ENCODE peak calls at places on chromosomes 11 and 22, in ten cellular contexts. One of them, this sample, is unnamed.
A peak's percentile ranks its signal among the peaks of the same experiment; 100 is the strongest.

GRCh38 chr22:23834406-23834805 is 4.4 kb downstream of the DERL3 start:
- DNase-seq in fibroblast of lung: no peak
- DNase-seq in spleen: no peak
- DNase-seq in stomach: no peak
- DNase-seq in GM10248: no peak
- DNase-seq in B cell: no peak
- DNase-seq in body of pancreas: no peak
- DNase-seq in CD4-positive, alpha-beta T cell: no peak
- DNase-seq in DND-41: no peak
- DNase-seq in hepatocyte: no peak
- DNase-seq in this sample: no peak

GRCh38 chr11:44634401-44635281 is 69.2 kb downstream of the CD82 start:
- DNase-seq in B cell: no peak
- DNase-seq in CD4-positive, alpha-beta T cell: no peak
- DNase-seq in GM10248: peak; percentile 15
- DNase-seq in hepatocyte: peak; percentile 92
- DNase-seq in DND-41: peak; percentile 18
- DNase-seq in body of pancreas: peak; percentile 82
- DNase-seq in spleen: peak; percentile 76
- DNase-seq in stomach: peak; percentile 35
- DNase-seq in fibroblast of lung: peak; percentile 86
- DNase-seq in this sample: peak; percentile 71

GRCh38 chr22:44669725-44670027 is 32.3 kb upstream of the PRR5 start:
- DNase-seq in CD4-positive, alpha-beta T cell: no peak
- DNase-seq in DND-41: no peak
- DNase-seq in body of pancreas: no peak
- DNase-seq in stomach: no peak
- DNase-seq in B cell: no peak
- DNase-seq in hepatocyte: no peak
- DNase-seq in GM10248: no peak
- DNase-seq in fibroblast of lung: no peak
- DNase-seq in spleen: no peak
- DNase-seq in this sample: no peak

GRCh38 chr11:113048820-113049555 is 87.8 kb downstream of the NCAM1 start:
- DNase-seq in hepatocyte: no peak
- DNase-seq in stomach: no peak
- DNase-seq in fibroblast of lung: peak; percentile 54
- DNase-seq in body of pancreas: no peak
- DNase-seq in DND-41: no peak
- DNase-seq in spleen: no peak
- DNase-seq in GM10248: no peak
- DNase-seq in CD4-positive, alpha-beta T cell: no peak
- DNase-seq in B cell: no peak
- DNase-seq in this sample: peak; percentile 16

GRCh38 chr11:65424200-65425104 is 1.9 kb downstream of the NEAT1 start:
- DNase-seq in spleen: peak; percentile 87
- DNase-seq in DND-41: peak; percentile 63
- DNase-seq in CD4-positive, alpha-beta T cell: peak; percentile 62
- DNase-seq in B cell: peak; percentile 51
- DNase-seq in hepatocyte: no peak
- DNase-seq in body of pancreas: peak; percentile 56
- DNase-seq in fibroblast of lung: peak; percentile 63
- DNase-seq in GM10248: no peak
- DNase-seq in stomach: peak; percentile 55
- DNase-seq in this sample: peak; percentile 59

GRCh38 chr11:116911981-116912734 is 74.7 kb upstream of the APOA1 start:
- DNase-seq in GM10248: no peak
- DNase-seq in B cell: no peak
- DNase-seq in DND-41: no peak
- DNase-seq in body of pancreas: no peak
- DNase-seq in stomach: no peak
- DNase-seq in spleen: no peak
- DNase-seq in fibroblast of lung: no peak
- DNase-seq in hepatocyte: no peak
- DNase-seq in CD4-positive, alpha-beta T cell: no peak
- DNase-seq in this sample: peak; percentile 13

GRCh38 chr11:94768602-94769511 is 701 bp downstream of the AMOTL1 start:
- DNase-seq in B cell: peak; percentile 9
- DNase-seq in spleen: peak; percentile 84
- DNase-seq in fibroblast of lung: peak; percentile 41
- DNase-seq in stomach: peak; percentile 37
- DNase-seq in hepatocyte: peak; percentile 68
- DNase-seq in CD4-positive, alpha-beta T cell: no peak
- DNase-seq in GM10248: peak; percentile 27
- DNase-seq in DND-41: no peak
- DNase-seq in body of pancreas: peak; percentile 48
- DNase-seq in this sample: no peak

GRCh38 chr11:113555071-113555739 is 80.0 kb upstream of the DRD2 start:
- DNase-seq in hepatocyte: no peak
- DNase-seq in spleen: no peak
- DNase-seq in stomach: no peak
- DNase-seq in B cell: no peak
- DNase-seq in DND-41: no peak
- DNase-seq in body of pancreas: no peak
- DNase-seq in CD4-positive, alpha-beta T cell: no peak
- DNase-seq in GM10248: no peak
- DNase-seq in fibroblast of lung: no peak
- DNase-seq in this sample: no peak

DNA sequence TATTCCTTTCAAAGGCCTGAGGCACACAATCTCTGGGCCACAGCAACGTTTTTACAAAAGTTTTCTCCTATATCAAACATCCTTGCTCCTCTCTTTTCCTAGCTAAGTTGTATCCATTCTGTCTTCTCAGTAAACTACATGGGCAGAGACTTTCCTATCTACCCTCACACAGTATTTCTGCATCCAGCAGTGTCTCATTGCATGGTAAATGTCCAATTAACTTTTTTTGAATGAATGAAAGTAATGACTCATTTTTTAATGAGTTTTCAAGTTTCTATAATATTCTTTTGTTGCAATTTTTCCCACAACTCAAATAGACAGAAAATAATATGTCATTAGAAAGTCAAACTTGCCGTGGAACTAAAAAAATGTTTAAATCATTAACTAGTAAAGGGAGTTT is 688.6 kb downstream of the JRKL start:
- DNase-seq in DND-41: no peak
- DNase-seq in spleen: no peak
- DNase-seq in CD4-positive, alpha-beta T cell: no peak
- DNase-seq in GM10248: no peak
- DNase-seq in fibroblast of lung: no peak
- DNase-seq in hepatocyte: no peak
- DNase-seq in stomach: no peak
- DNase-seq in body of pancreas: no peak
- DNase-seq in B cell: no peak
- DNase-seq in this sample: no peak
- TF ChIP-seq CTCF in DND-41: no peak
- TF ChIP-seq CTCF in spleen: no peak
- TF ChIP-seq CTCF in CD4-positive, alpha-beta T cell: no peak
- TF ChIP-seq CTCF in GM10248: no peak
- TF ChIP-seq CTCF in fibroblast of lung: no peak
- TF ChIP-seq CTCF in hepatocyte: no peak
- TF ChIP-seq CTCF in stomach: no peak
- TF ChIP-seq CTCF in body of pancreas: no peak
- TF ChIP-seq CTCF in B cell: no peak
- TF ChIP-seq CTCF in this sample: no peak

GRCh38 chr11:3044004-3044403 is 13.2 kb downstream of the CARS1 start:
- DNase-seq in GM10248: no peak
- DNase-seq in hepatocyte: no peak
- DNase-seq in B cell: no peak
- DNase-seq in CD4-positive, alpha-beta T cell: no peak
- DNase-seq in body of pancreas: no peak
- DNase-seq in DND-41: no peak
- DNase-seq in stomach: no peak
- DNase-seq in fibroblast of lung: no peak
- DNase-seq in spleen: peak; percentile 23
- DNase-seq in this sample: peak; percentile 46

GRCh38 chr11:3044915-3045314 is 12.3 kb downstream of the CARS1 start:
- DNase-seq in spleen: no peak
- DNase-seq in hepatocyte: no peak
- DNase-seq in B cell: no peak
- DNase-seq in body of pancreas: no peak
- DNase-seq in GM10248: no peak
- DNase-seq in CD4-positive, alpha-beta T cell: no peak
- DNase-seq in DND-41: no peak
- DNase-seq in fibroblast of lung: no peak
- DNase-seq in stomach: no peak
- DNase-seq in this sample: no peak

GRCh38 chr11:3047637-3048036 is 9.6 kb downstream of the CARS1 start:
- DNase-seq in B cell: no peak
- DNase-seq in hepatocyte: no peak
- DNase-seq in CD4-positive, alpha-beta T cell: no peak
- DNase-seq in stomach: no peak
- DNase-seq in spleen: no peak
- DNase-seq in fibroblast of lung: no peak
- DNase-seq in body of pancreas: no peak
- DNase-seq in GM10248: no peak
- DNase-seq in DND-41: no peak
- DNase-seq in this sample: no peak

GRCh38 chr11:3046641-3047040 is 10.6 kb downstream of the CARS1 start:
- DNase-seq in fibroblast of lung: no peak
- DNase-seq in B cell: no peak
- DNase-seq in CD4-positive, alpha-beta T cell: no peak
- DNase-seq in GM10248: no peak
- DNase-seq in DND-41: no peak
- DNase-seq in stomach: no peak
- DNase-seq in spleen: no peak
- DNase-seq in body of pancreas: no peak
- DNase-seq in hepatocyte: no peak
- DNase-seq in this sample: no peak

DNA sequence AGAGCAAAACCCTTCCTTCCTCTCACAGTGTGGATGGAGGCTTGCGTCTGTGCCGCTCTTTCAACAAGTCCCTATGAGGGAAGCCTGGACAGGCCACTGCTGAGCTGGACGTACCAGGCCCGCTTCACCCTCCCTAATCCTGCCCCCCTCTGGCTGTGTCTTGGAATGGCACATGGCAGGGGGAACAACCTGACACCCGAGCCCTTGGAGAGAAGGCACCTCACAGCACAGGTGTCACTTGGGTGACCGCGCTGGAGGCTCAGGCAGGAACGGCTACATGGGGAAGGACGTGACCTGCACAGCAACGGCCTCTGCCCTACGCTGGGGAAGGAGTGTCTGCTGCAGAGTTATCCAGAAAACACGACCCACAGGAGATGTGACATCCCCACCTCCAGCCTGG is 11.0 kb downstream of the CARS1 start:
- DNase-seq in stomach: no peak
- DNase-seq in B cell: no peak
- DNase-seq in hepatocyte: no peak
- DNase-seq in GM10248: no peak
- DNase-seq in body of pancreas: no peak
- DNase-seq in DND-41: no peak
- DNase-seq in fibroblast of lung: no peak
- DNase-seq in spleen: no peak
- DNase-seq in CD4-positive, alpha-beta T cell: no peak
- DNase-seq in this sample: peak; percentile 22
- TF ChIP-seq CTCF in stomach: no peak
- TF ChIP-seq CTCF in B cell: no peak
- TF ChIP-seq CTCF in hepatocyte: no peak
- TF ChIP-seq CTCF in GM10248: no peak
- TF ChIP-seq CTCF in body of pancreas: no peak
- TF ChIP-seq CTCF in DND-41: peak; percentile 39
- TF ChIP-seq CTCF in fibroblast of lung: no peak
- TF ChIP-seq CTCF in spleen: no peak
- TF ChIP-seq CTCF in CD4-positive, alpha-beta T cell: no peak
- TF ChIP-seq CTCF in this sample: peak; percentile 32

GRCh38 chr11:844693-845644 is 2.3 kb downstream of the TSPAN4 start:
- DNase-seq in stomach: peak; percentile 77
- DNase-seq in body of pancreas: peak; percentile 91
- DNase-seq in DND-41: peak; percentile 73
- DNase-seq in CD4-positive, alpha-beta T cell: no peak
- DNase-seq in hepatocyte: peak; percentile 90
- DNase-seq in GM10248: peak; percentile 63
- DNase-seq in spleen: peak; percentile 90
- DNase-seq in B cell: peak; percentile 47
- DNase-seq in fibroblast of lung: peak; percentile 98
- DNase-seq in this sample: peak; percentile 89

GRCh38 chr11:841981-842369 is 354 bp downstream of the POLR2L start:
- DNase-seq in body of pancreas: no peak
- DNase-seq in CD4-positive, alpha-beta T cell: no peak
- DNase-seq in stomach: no peak
- DNase-seq in fibroblast of lung: no peak
- DNase-seq in B cell: no peak
- DNase-seq in hepatocyte: no peak
- DNase-seq in DND-41: no peak
- DNase-seq in spleen: no peak
- DNase-seq in GM10248: no peak
- DNase-seq in this sample: no peak

GRCh38 chr11:843818-844692 is 1.4 kb downstream of the TSPAN4 start:
- DNase-seq in spleen: peak; percentile 94
- DNase-seq in hepatocyte: peak; percentile 81
- DNase-seq in B cell: peak; percentile 46
- DNase-seq in CD4-positive, alpha-beta T cell: no peak
- DNase-seq in GM10248: no peak
- DNase-seq in stomach: peak; percentile 68
- DNase-seq in DND-41: no peak
- DNase-seq in body of pancreas: peak; percentile 86
- DNase-seq in fibroblast of lung: peak; percentile 96
- DNase-seq in this sample: peak; percentile 99

GRCh38 chr11:842370-843002 is at the start of the genes POLR2L and TSPAN4:
- DNase-seq in CD4-positive, alpha-beta T cell: peak; percentile 82
- DNase-seq in fibroblast of lung: peak; percentile 86
- DNase-seq in DND-41: peak; percentile 85
- DNase-seq in B cell: peak; percentile 94
- DNase-seq in spleen: peak; percentile 97
- DNase-seq in stomach: peak; percentile 91
- DNase-seq in body of pancreas: peak; percentile 92
- DNase-seq in hepatocyte: peak; percentile 96
- DNase-seq in GM10248: peak; percentile 94
- DNase-seq in this sample: peak; percentile 94

DNA sequence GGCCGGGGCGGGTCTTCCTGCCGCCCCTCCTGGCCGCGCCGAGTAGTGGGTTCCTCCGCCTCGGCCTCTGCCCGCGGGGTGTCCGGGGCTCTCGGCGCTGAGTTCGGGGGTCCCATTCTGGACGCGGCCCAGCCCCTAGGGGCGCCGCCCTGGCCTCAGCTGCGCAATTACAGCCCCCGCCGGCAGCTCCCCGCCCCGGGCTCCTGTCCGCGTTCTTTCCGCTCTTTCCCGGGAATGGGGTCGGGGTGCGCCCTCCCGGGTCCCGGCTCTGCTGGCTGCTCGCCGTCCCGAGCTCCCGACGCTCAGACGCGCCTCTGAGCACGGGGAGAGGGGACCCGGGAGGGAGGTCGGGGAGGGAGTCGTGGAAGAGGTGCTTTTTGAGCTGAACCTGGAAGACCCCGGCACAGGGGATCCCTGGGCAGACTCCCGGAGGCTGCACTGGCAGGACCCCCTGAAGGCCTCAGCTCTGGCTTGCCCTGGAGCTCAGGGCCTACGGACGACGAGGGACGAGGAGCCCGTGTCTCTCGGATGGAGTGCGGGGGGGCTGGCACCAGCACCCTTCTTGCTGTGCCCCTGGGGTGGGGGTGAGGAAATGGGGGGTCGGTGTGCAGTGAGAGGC is 543 bp downstream of the TSPAN4 start:
- DNase-seq in fibroblast of lung: no peak
- DNase-seq in spleen: peak; percentile 88
- DNase-seq in B cell: peak; percentile 44
- DNase-seq in hepatocyte: no peak
- DNase-seq in DND-41: no peak
- DNase-seq in GM10248: no peak
- DNase-seq in stomach: no peak
- DNase-seq in CD4-positive, alpha-beta T cell: no peak
- DNase-seq in body of pancreas: peak; percentile 38
- DNase-seq in this sample: no peak
- TF ChIP-seq CTCF in fibroblast of lung: no peak
- TF ChIP-seq CTCF in spleen: no peak
- TF ChIP-seq CTCF in B cell: peak; percentile 34
- TF ChIP-seq CTCF in hepatocyte: peak; percentile 11
- TF ChIP-seq CTCF in DND-41: no peak
- TF ChIP-seq CTCF in GM10248: no peak
- TF ChIP-seq CTCF in stomach: no peak
- TF ChIP-seq CTCF in CD4-positive, alpha-beta T cell: no peak
- TF ChIP-seq CTCF in body of pancreas: no peak
- TF ChIP-seq CTCF in this sample: no peak

DNA sequence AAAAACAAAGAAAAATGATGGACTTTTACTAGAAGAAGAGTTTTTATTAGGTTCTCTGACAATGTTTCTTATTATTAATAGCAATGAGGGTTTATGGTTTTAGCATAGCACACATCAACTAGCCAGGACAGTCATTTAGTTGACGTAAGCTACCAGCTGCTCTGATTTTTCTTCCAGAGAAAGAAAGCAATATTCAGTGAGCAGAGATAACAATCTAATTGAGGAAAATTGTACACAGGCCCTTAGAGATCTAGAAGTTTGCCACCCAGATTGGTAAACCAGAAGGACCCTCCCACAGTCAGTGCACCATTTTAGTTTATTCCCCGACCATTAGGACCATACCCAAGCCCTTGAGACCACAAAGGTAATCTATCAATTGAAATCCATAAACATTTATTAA is 28.7 kb upstream of the TBCEL start:
- DNase-seq in GM10248: no peak
- DNase-seq in CD4-positive, alpha-beta T cell: no peak
- DNase-seq in spleen: no peak
- DNase-seq in stomach: no peak
- DNase-seq in fibroblast of lung: no peak
- DNase-seq in hepatocyte: no peak
- DNase-seq in B cell: no peak
- DNase-seq in DND-41: no peak
- DNase-seq in body of pancreas: no peak
- DNase-seq in this sample: no peak
- TF ChIP-seq CTCF in GM10248: no peak
- TF ChIP-seq CTCF in CD4-positive, alpha-beta T cell: no peak
- TF ChIP-seq CTCF in spleen: no peak
- TF ChIP-seq CTCF in stomach: no peak
- TF ChIP-seq CTCF in fibroblast of lung: no peak
- TF ChIP-seq CTCF in hepatocyte: no peak
- TF ChIP-seq CTCF in B cell: no peak
- TF ChIP-seq CTCF in DND-41: no peak
- TF ChIP-seq CTCF in body of pancreas: no peak
- TF ChIP-seq CTCF in this sample: no peak